ENCODE peak calls at places on chromosome 13, in seven cellular contexts. D is sigmoid colon, O is stomach, W is HCT116, Z is upper lobe of left lung, L is endothelial cell of umbilical vein, U is K562. M is an unnamed sample.

GRCh38 chr13:73231456-73231855 is 172.7 kb downstream of the KLF5 start:
- DNase-seq in D (no peak), O (no peak), W (no peak), Z (no peak), L (no peak), U (no peak), M (no peak)

GRCh38 chr13:114055766-114056165 is 76.7 kb downstream of the RASA3 start:
- DNase-seq in D (no peak), O (no peak), W (no peak), Z (no peak), L (no peak), U (no peak), M (no peak)

GRCh38 chr13:64855506-64855905 is 2374.6 kb downstream of the PCDH9 start:
- DNase-seq in D (no peak), O (no peak), W (no peak), Z (no peak), L (peak; percentile 78), U (no peak), M (no peak)

GRCh38 chr13:27442071-27442647 is 8.2 kb downstream of the MTIF3 start:
- DNase-seq in D (no peak), O (no peak), W (no peak), Z (no peak), L (no peak), U (no peak), M (no peak)

GRCh38 chr13:102460806-102461205 is 59.0 kb upstream of the FGF14 start:
- DNase-seq in D (no peak), O (no peak), W (no peak), Z (no peak), L (no peak), U (no peak), M (no peak)

GRCh38 chr13:99655351-99656091 is 154.2 kb downstream of the TM9SF2 start:
- DNase-seq in D (no peak), O (no peak), W (peak; percentile 90), Z (no peak), L (no peak), U (no peak), M (no peak)

GRCh38 chr13:60509601-60510386 is 112.8 kb downstream of the TDRD3 start:
- DNase-seq in D (no peak), O (no peak), W (no peak), Z (no peak), L (peak; percentile 68), U (no peak), M (no peak)

GRCh38 chr13:35592457-35592856 is 116.0 kb upstream of the MAB21L1 start:
- DNase-seq in D (no peak), O (no peak), W (no peak), Z (no peak), L (no peak), U (no peak), M (no peak)

GRCh38 chr13:102400619-102401125 is 1.2 kb downstream of the FGF14 start:
- DNase-seq in D (no peak), O (no peak), W (no peak), Z (no peak), L (no peak), U (no peak), M (no peak)

GRCh38 chr13:41780736-41781708 is 179.9 kb downstream of the VWA8 start:
- DNase-seq in D (no peak), O (no peak), W (no peak), Z (no peak), L (no peak), U (no peak), M (no peak)

GRCh38 chr13:32019612-32020233 is 11.9 kb upstream of the FRY start:
- DNase-seq in D (no peak), O (no peak), W (peak; percentile 37), Z (peak; percentile 31), L (peak; percentile 84), U (peak; percentile 11), M (peak; percentile 44)

GRCh38 chr13:75675421-75675820 is 39.3 kb downstream of the LMO7 start:
- DNase-seq in D (no peak), O (no peak), W (no peak), Z (no peak), L (no peak), U (no peak), M (no peak)

GRCh38 chr13:19860884-19861655 is 2.4 kb downstream of the ZMYM5 start:
- DNase-seq in D (no peak), O (no peak), W (peak; percentile 80), Z (peak; percentile 36), L (peak; percentile 43), U (no peak), M (no peak)

GRCh38 chr13:81551036-81551435 is 1210.1 kb upstream of the SPRY2 start:
- DNase-seq in D (no peak), O (no peak), W (no peak), Z (no peak), L (no peak), U (no peak), M (no peak)

GRCh38 chr13:94707400-94708021 is 4.8 kb downstream of the SOX21 start:
- DNase-seq in D (no peak), O (no peak), W (no peak), Z (no peak), L (no peak), U (peak; percentile 62), M (no peak)

GRCh38 chr13:108176685-108177274 is 38.6 kb downstream of the LIG4 start:
- DNase-seq in D (no peak), O (peak; percentile 31), W (peak; percentile 36), Z (no peak), L (peak; percentile 18), U (peak; percentile 29), M (peak; percentile 9)

GRCh38 chr13:34914416-34914815 is 27.7 kb upstream of the NBEA start:
- DNase-seq in D (no peak), O (no peak), W (no peak), Z (no peak), L (no peak), U (no peak), M (no peak)

GRCh38 chr13:89061821-89062220 is 1390.7 kb downstream of the SLITRK5 start:
- DNase-seq in D (no peak), O (no peak), W (no peak), Z (no peak), L (no peak), U (no peak), M (no peak)

GRCh38 chr13:33153421-33154381 is 131.9 kb downstream of the STARD13 start:
- DNase-seq in D (no peak), O (no peak), W (no peak), Z (no peak), L (peak; percentile 96), U (no peak), M (no peak)
- TF ChIP-seq POLR2AphosphoS5 in D (no peak), O (no peak), W (no peak), Z (no peak), L (peak; percentile 87), U (no peak), M (no peak)

GRCh38 chr13:112719016-112719415 is 29.2 kb downstream of the ATP11A start:
- DNase-seq in D (peak; percentile 24), O (no peak), W (no peak), Z (no peak), L (peak; percentile 26), U (no peak), M (no peak)

GRCh38 chr13:112720814-112721197 is 31.0 kb downstream of the ATP11A start:
- DNase-seq in D (no peak), O (no peak), W (no peak), Z (no peak), L (no peak), U (no peak), M (no peak)

GRCh38 chr13:112719556-112719955 is 29.7 kb downstream of the ATP11A start:
- DNase-seq in D (no peak), O (no peak), W (no peak), Z (no peak), L (no peak), U (no peak), M (no peak)

GRCh38 chr13:112721198-112722104 is 31.6 kb downstream of the ATP11A start:
- DNase-seq in D (no peak), O (no peak), W (no peak), Z (no peak), L (peak; percentile 40), U (peak; percentile 37), M (no peak)

GRCh38 chr13:112720251-112720650 is 30.4 kb downstream of the ATP11A start:
- DNase-seq in D (no peak), O (no peak), W (no peak), Z (no peak), L (no peak), U (no peak), M (no peak)
- TF ChIP-seq POLR2A in D (no peak), O (no peak), W (no peak), Z (no peak), L (no peak), U (no peak), M (no peak)

GRCh38 chr13:110373617-110374016 is 66.5 kb downstream of the COL4A2 start:
- DNase-seq in D (no peak), O (no peak), W (no peak), Z (no peak), L (no peak), U (no peak), M (no peak)

GRCh38 chr13:110379358-110379757 is 72.3 kb downstream of the COL4A2 start:
- DNase-seq in D (no peak), O (no peak), W (no peak), Z (no peak), L (no peak), U (no peak), M (no peak)

GRCh38 chr13:110377178-110378175 is 70.4 kb downstream of the COL4A2 start:
- DNase-seq in D (no peak), O (no peak), W (no peak), Z (no peak), L (no peak), U (no peak), M (no peak)

GRCh38 chr13:110374644-110375370 is 67.7 kb downstream of the COL4A2 start:
- DNase-seq in D (no peak), O (no peak), W (no peak), Z (no peak), L (no peak), U (no peak), M (no peak)

GRCh38 chr13:110376120-110376519 is 69.0 kb downstream of the COL4A2 start:
- DNase-seq in D (no peak), O (no peak), W (no peak), Z (no peak), L (peak; percentile 29), U (no peak), M (no peak)
- TF ChIP-seq POLR2AphosphoS5 in D (peak; percentile 56), O (peak; percentile 29), W (no peak), Z (no peak), L (no peak), U (no peak), M (no peak)

DNA sequence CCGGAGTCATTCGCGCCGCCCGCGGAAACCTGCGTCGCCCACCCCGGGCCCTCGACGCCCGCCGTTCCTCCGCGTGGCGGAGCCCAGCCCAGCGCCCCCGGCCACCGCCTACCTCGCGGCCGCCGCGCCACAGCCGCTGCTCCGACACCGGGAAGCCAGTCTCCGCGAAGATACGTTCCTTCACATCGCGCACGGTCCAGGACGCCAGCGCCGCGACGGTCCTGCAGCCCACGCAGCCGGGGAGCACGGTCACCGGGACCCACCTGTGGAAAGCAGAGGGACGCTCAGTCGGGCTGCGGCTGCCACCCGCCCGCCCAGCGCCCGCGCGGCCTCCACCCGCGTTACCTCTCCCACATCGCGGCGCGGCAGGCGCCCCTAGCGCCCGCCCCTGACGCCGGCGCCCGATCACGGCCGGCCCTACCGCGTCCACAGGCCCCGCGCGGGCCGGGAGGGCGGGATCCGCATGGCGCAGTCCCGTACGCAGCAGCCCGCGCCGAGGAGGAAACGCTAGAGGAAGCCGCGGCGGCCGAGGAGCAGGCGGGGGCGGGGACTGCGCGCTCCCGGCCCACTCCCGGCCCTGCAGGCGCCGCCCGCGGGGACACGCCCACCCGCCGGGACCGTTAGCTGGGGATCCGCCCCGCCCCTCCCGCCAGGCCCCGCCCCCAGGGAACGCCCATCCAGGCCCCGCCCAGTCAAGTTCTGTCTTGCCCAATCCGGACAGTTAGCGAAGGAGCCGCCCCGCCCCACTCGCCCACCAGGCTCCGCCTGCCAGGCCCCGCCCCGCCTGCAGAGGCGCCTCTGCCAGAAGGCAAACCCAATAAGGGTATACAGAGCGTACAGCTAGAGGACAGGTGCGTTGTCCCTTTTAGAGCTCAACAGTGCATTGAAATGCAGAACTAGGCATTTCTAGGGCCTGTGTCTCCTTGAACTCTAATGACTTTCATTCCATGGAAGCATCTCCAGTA is 58.2 kb downstream of the SACS start:
- DNase-seq in D (peak; percentile 98), O (peak; percentile 96), W (peak; percentile 77), Z (peak; percentile 97), L (peak; percentile 97), U (peak; percentile 95), M (peak; percentile 85)
- TF ChIP-seq POLR2A in D (peak; percentile 23), O (no peak), W (peak; percentile 83), Z (peak; percentile 63), L (peak; percentile 72), U (no peak), M (peak; percentile 56)